ENCODE peak calls at places on chromosomes 12 and 14, in nine cellular contexts. L, U, N, G, H, K, O, X and Y are unnamed samples.

GRCh38 chr14:88228519-88229236 is 94.4 kb downstream of the KCNK10 start:
- DNase-seq in H (no peak), O (no peak), K (no peak), G (no peak), L (no peak), U (no peak), N (peak; percentile 70), X (no peak), Y (no peak)

GRCh38 chr12:89707992-89708792 is 446 bp downstream of the ATP2B1 start:
- DNase-seq in X (peak; percentile 63), N (peak; percentile 21), G (peak; percentile 43), K (peak; percentile 13), L (peak; percentile 30), O (peak; percentile 17), H (no peak), U (peak; percentile 48), Y (peak; percentile 68)

GRCh38 chr14:80446356-80446755 is 235.1 kb upstream of the DIO2 start:
- DNase-seq in X (peak; percentile 39), N (no peak), K (no peak), U (no peak), H (no peak), O (peak; percentile 32), G (no peak), L (peak; percentile 16), Y (no peak)

GRCh38 chr12:65464930-65465329 is 186.4 kb downstream of the MSRB3 start:
- DNase-seq in N (peak; percentile 46), X (peak; percentile 97), K (no peak), U (no peak), G (no peak), O (peak; percentile 96), H (no peak), L (peak; percentile 80), Y (no peak)

GRCh38 chr12:48486261-48486660 is 4.0 kb downstream of the C12orf54 start:
- DNase-seq in X (no peak), G (no peak), H (no peak), O (no peak), L (no peak), N (peak; percentile 9), K (no peak), U (no peak), Y (no peak)

GRCh38 chr12:65949986-65950385 is 125.7 kb downstream of the HMGA2 start:
- DNase-seq in L (no peak), X (no peak), G (no peak), O (no peak), N (no peak), U (no peak), H (no peak), K (no peak), Y (no peak)

GRCh38 chr14:74867673-74868072 is 8.3 kb downstream of the PROX2 start:
- DNase-seq in N (no peak), O (peak; percentile 28), G (no peak), X (peak; percentile 82), U (no peak), K (no peak), L (no peak), H (peak; percentile 79), Y (no peak)

GRCh38 chr12:2666411-2666810 is 128.4 kb upstream of the FKBP4 start:
- DNase-seq in G (no peak), L (no peak), H (no peak), K (no peak), N (no peak), O (peak; percentile 54), X (no peak), U (no peak), Y (no peak)

GRCh38 chr12:105945935-105946334 is 192.8 kb downstream of the NUAK1 start:
- DNase-seq in U (peak; percentile 42), N (no peak), G (no peak), K (no peak), X (no peak), H (no peak), O (no peak), L (no peak), Y (no peak)

GRCh38 chr12:122503783-122504590 is 3.3 kb upstream of the ZCCHC8 start:
- DNase-seq in X (no peak), U (no peak), K (no peak), G (no peak), L (no peak), H (no peak), N (no peak), O (no peak), Y (no peak)

GRCh38 chr12:122503147-122503751 is 2.5 kb upstream of the ZCCHC8 start:
- DNase-seq in N (no peak), U (no peak), L (no peak), H (no peak), X (no peak), K (no peak), O (peak; percentile 5), G (no peak), Y (no peak)

GRCh38 chr12:122508163-122508562 is 7.4 kb upstream of the ZCCHC8 start:
- DNase-seq in X (no peak), H (no peak), U (no peak), N (no peak), L (no peak), G (no peak), O (no peak), K (no peak), Y (no peak)

GRCh38 chr12:122505419-122506051 is 4.8 kb upstream of the ZCCHC8 start:
- DNase-seq in N (no peak), L (no peak), G (no peak), H (no peak), U (no peak), K (no peak), X (peak; percentile 44), O (peak; percentile 6), Y (no peak)

GRCh38 chr12:122506393-122506938 is 5.7 kb upstream of the ZCCHC8 start:
- DNase-seq in N (no peak), G (no peak), L (no peak), O (no peak), U (no peak), H (no peak), X (no peak), K (no peak), Y (no peak)
- H3K36me3 ChIP-seq in N (peaks cover 79% of the 10 kb centered on the region), G (peaks cover 90% of the 10 kb centered on the region), L (peaks cover 54% of the 10 kb centered on the region), O (peaks cover 62% of the 10 kb centered on the region), U (peaks cover 82% of the 10 kb centered on the region), H (peaks cover 84% of the 10 kb centered on the region), X (peaks cover 87% of the 10 kb centered on the region), K (peaks cover 28% of the 10 kb centered on the region), Y (peaks cover 17% of the 10 kb centered on the region)

DNA sequence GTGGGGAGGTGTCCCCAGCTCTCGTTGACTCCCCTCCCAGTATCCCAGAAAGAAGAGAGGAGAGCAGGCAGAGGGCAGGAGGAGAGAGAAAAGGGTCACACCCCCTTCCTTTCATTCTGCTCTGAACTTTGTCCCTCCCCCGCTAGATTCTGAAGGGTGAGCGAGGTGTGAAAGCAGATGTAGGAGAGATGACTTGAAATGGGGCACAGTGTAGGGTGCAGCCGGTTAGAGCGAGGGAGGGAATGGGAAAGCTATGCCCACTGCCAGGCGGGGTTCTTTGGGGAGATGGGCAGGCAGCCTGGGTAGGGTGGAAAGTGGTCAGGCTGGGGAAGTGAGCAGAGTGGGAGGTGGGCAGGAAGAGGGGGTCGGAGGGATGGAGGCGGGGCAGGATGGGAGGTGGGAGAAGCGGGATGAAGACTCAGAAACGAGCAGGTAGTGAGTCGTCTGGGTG is 11.6 kb upstream of the CALCOCO1 start:
- DNase-seq in U (no peak), N (no peak), L (no peak), O (no peak), X (no peak), H (no peak), K (no peak), G (no peak), Y (no peak)
- H3K4me3 ChIP-seq in U (no peak overlapping the region), N (no peak overlapping the region), L (no peak overlapping the region), O (no peak overlapping the region), X (no peak overlapping the region), H (no peak overlapping the region), K (peak overlapping the region; percentile 65), G (no peak overlapping the region), Y (no peak overlapping the region)

DNA sequence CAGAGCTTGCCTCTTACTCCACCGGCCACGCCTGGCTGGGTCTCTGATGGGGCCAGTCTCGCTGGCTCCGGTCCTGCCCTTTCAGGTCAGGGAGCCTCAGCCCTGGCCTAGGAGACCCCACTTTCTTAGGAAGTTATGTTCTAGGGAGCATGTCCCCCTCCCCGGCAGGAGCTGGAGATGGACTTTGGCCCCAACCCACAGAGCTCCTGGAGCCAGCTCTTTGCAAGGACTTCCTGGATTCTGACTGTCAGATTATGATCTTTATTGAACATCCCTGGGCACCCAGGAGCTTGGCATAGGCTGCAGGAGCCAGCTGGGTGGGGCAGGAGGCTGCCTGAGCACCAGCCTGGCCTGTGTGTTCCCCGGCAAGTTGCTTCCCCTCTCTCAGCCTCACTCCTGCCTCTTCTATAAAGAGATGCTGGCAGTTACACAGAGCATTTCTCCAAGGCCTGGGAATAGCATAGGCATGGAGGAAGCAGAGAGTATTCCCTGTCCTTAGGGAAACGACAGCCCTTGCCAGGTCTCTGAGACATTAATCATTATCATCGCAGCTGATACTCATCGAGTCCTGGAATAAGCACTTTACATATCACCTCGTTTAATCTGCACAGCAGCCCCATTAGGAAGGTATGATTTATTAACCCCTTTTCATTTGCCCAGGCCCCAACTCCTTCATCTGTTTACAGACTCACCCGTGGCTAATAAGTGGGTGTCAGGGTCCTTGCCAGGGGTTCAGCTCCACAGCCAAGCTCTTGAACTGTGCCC is 3.4 kb downstream of the DEGS2 start:
- DNase-seq in L (no peak), X (peak; percentile 8), K (no peak), G (no peak), O (no peak), U (no peak), H (no peak), N (peak; percentile 70), Y (no peak)
- H3K27me3 ChIP-seq in L (peaks cover 42% of the 10 kb centered on the region), X (peaks cover 13% of the 10 kb centered on the region), K (no peaks in the 10 kb centered on the region), G (peaks cover 22% of the 10 kb centered on the region), O (peaks cover 46% of the 10 kb centered on the region), U (no peaks in the 10 kb centered on the region), H (peaks cover 11% of the 10 kb centered on the region), N (peaks cover 9% of the 10 kb centered on the region), Y (peaks cover 5% of the 10 kb centered on the region)

GRCh38 chr12:57175428-57176138 is 28.2 kb upstream of the LRP1-AS start:
- DNase-seq in H (peak; percentile 84), L (peak; percentile 71), N (peak; percentile 80), G (peak; percentile 78), U (peak; percentile 93), K (no peak), O (peak; percentile 71), X (peak; percentile 75), Y (no peak)

GRCh38 chr12:57178213-57178612 is 30.8 kb upstream of the LRP1-AS start:
- DNase-seq in K (no peak), U (no peak), G (no peak), H (no peak), O (no peak), X (no peak), N (no peak), L (no peak), Y (no peak)

GRCh38 chr12:57177354-57177753 is 29.9 kb upstream of the LRP1-AS start:
- DNase-seq in N (no peak), X (no peak), U (no peak), L (no peak), O (no peak), K (no peak), G (no peak), H (no peak), Y (no peak)

GRCh38 chr12:57176139-57176477 is 28.7 kb upstream of the LRP1-AS start:
- DNase-seq in H (no peak), X (no peak), K (no peak), U (no peak), L (no peak), N (no peak), G (no peak), O (no peak), Y (no peak)

DNA sequence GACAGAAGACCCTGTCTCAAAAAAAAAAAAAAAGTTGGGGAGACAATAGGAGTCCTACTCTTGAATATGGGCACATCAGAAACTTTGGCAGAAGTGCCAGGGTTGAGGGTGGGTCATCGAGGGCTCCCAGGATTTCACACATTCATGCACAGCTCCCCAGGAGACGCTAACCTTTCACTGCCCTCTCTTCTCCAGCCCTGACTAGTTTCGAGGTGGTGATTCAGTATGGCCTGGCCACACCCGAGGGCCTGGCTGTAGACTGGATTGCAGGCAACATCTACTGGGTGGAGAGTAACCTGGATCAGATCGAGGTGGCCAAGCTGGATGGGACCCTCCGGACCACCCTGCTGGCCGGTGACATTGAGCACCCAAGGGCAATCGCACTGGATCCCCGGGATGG is 29.4 kb upstream of the LRP1-AS start:
- DNase-seq in K (no peak), L (no peak), O (no peak), G (no peak), X (no peak), U (no peak), H (no peak), N (peak; percentile 36), Y (no peak)
- H3K36me3 ChIP-seq in K (no peaks in the 10 kb centered on the region), L (peaks cover 94% of the 10 kb centered on the region), O (peaks cover 93% of the 10 kb centered on the region), G (peaks cover 87% of the 10 kb centered on the region), X (peaks cover 96% of the 10 kb centered on the region), U (peaks cover 7% of the 10 kb centered on the region), H (peaks cover 89% of the 10 kb centered on the region), N (no peaks in the 10 kb centered on the region), Y (no peaks in the 10 kb centered on the region)